ENCODE peak calls at places on chromosomes 12 and 14, in eight cellular contexts. G is A549, W is cardiac muscle cell, Y is mesendoderm, E is fibroblast of pulmonary artery, U is IMR-90, D is WERI-Rb-1, Q is NT2/D1. C is an unnamed sample.

GRCh38 chr14:50218501-50218900 is 12.9 kb downstream of the SOS2 start:
- DNase-seq in E (no peak), U (no peak), G (no peak), Q (no peak), W (no peak), D (no peak), Y (no peak), C (peak; percentile 8)

GRCh38 chr14:75636100-75636692 is 24.5 kb downstream of the ERG28 start:
- DNase-seq in Q (no peak), G (no peak), D (peak; percentile 37), Y (peak; percentile 38), W (no peak), E (peak; percentile 48), U (peak; percentile 32), C (peak; percentile 46)

GRCh38 chr12:12007001-12007712 is 63.6 kb upstream of the BCL2L14 start:
- DNase-seq in Q (no peak), Y (no peak), E (no peak), D (no peak), G (no peak), W (no peak), U (peak; percentile 25), C (no peak)

GRCh38 chr14:57179273-57179672 is 89.4 kb downstream of the EXOC5 start:
- DNase-seq in Q (no peak), E (no peak), W (no peak), Y (no peak), G (no peak), U (no peak), D (peak; percentile 11), C (no peak)

GRCh38 chr12:50620050-50620974 is 115.5 kb downstream of the DIP2B start:
- DNase-seq in E (peak; percentile 83), Y (peak; percentile 88), G (no peak), D (no peak), U (peak; percentile 95), Q (peak; percentile 38), W (peak; percentile 57), C (peak; percentile 92)

GRCh38 chr12:79071498-79071897 is 206.9 kb downstream of the SYT1 start:
- DNase-seq in D (no peak), Y (peak; percentile 51), U (no peak), W (no peak), E (no peak), G (no peak), Q (no peak), C (no peak)

GRCh38 chr12:58671196-58671595 is 249.1 kb downstream of the LRIG3 start:
- DNase-seq in U (no peak), G (no peak), W (peak; percentile 17), E (no peak), Y (no peak), D (no peak), Q (no peak), C (no peak)

GRCh38 chr14:23621204-23621931 is 14.8 kb upstream of the DHRS2 start:
- DNase-seq in Q (no peak), W (no peak), E (no peak), Y (no peak), G (no peak), D (no peak), U (no peak), C (no peak)

GRCh38 chr12:112971248-112971647 is 7.1 kb upstream of the OAS2 start:
- DNase-seq in G (no peak), Y (no peak), W (no peak), D (no peak), Q (no peak), U (peak; percentile 2), E (peak; percentile 16), C (no peak)

GRCh38 chr12:119681953-119682352 is 14.0 kb downstream of the PRKAB1 start:
- DNase-seq in E (no peak), Q (no peak), Y (no peak), D (no peak), U (no peak), W (no peak), G (no peak), C (no peak)

GRCh38 chr12:19946549-19946948 is 421.8 kb upstream of the PDE3A start:
- DNase-seq in Q (no peak), E (peak; percentile 95), D (no peak), Y (no peak), W (no peak), U (peak; percentile 98), G (peak; percentile 73), C (peak; percentile 79)

GRCh38 chr14:74684444-74684843 is 28.4 kb downstream of the AREL1 start:
- DNase-seq in D (no peak), E (no peak), Q (no peak), G (no peak), W (no peak), U (no peak), Y (no peak), C (no peak)

GRCh38 chr12:5568325-5568981 is 136.5 kb downstream of the NTF3 start:
- DNase-seq in U (peak; percentile 51), E (no peak), Y (peak; percentile 55), G (no peak), W (no peak), D (no peak), Q (no peak), C (no peak)

GRCh38 chr14:23174266-23174665 is 9.2 kb downstream of the SLC7A8 start:
- DNase-seq in U (peak; percentile 48), Q (no peak), G (no peak), E (peak; percentile 77), W (no peak), D (no peak), Y (no peak), C (peak; percentile 59)

GRCh38 chr14:89399594-89400068 is 17.4 kb downstream of the FOXN3 start:
- DNase-seq in Q (no peak), G (no peak), D (peak; percentile 53), Y (peak; percentile 97), U (peak; percentile 96), W (peak; percentile 54), E (peak; percentile 86), C (peak; percentile 87)

GRCh38 chr12:3168775-3169221 is 91.6 kb downstream of the TSPAN9 start:
- DNase-seq in U (peak; percentile 99), G (peak; percentile 86), Q (no peak), Y (peak; percentile 76), E (peak; percentile 92), D (peak; percentile 94), W (no peak), C (peak; percentile 95)

GRCh38 chr12:112420740-112421139 is 2.0 kb downstream of the PTPN11 start:
- DNase-seq in Q (no peak), W (no peak), G (no peak), U (no peak), E (no peak), Y (no peak), D (no peak), C (no peak)

DNA sequence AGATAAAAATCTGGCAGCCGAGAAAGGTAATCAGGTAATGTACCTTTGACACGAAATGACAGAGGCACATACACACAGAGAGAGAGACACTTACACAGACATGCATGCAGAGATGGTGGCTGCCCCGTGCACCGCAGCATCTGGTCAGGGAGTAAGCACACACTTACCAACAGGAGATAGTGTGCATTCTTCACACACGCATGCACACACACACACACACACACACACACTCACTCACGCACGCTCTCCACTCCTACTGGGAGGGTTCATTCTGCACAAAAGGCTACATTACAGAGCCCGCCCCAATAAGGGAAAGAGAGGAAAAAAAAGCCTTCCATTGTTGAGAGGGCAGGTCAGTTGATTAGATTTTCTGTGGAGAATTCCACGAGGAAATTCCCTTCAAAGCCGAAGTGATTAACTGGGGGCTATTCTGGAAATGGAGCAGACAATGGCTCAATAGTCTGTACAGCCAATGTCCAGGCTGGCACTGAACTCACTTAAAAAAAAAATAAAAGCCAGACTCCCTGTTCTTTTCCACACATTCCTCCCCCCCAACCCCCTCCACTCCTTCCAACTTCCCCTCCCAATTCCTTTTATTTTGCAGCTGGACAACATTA is 1.4 kb upstream of the SOX5 start:
- DNase-seq in Y (no peak), Q (peak; percentile 27), D (peak; percentile 29), W (peak; percentile 20), E (peak; percentile 11), U (peak; percentile 17), G (no peak), C (peak; percentile 29)
- H3K4me3 ChIP-seq in Y (no peak overlapping the region), Q (peak overlapping the region; percentile 42), D (peak overlapping the region; percentile 88), W (peak overlapping the region; percentile 51), E (peak overlapping the region; percentile 46), U (peak overlapping the region; percentile 66), G (no peak overlapping the region), C (peak overlapping the region; percentile 39)

DNA sequence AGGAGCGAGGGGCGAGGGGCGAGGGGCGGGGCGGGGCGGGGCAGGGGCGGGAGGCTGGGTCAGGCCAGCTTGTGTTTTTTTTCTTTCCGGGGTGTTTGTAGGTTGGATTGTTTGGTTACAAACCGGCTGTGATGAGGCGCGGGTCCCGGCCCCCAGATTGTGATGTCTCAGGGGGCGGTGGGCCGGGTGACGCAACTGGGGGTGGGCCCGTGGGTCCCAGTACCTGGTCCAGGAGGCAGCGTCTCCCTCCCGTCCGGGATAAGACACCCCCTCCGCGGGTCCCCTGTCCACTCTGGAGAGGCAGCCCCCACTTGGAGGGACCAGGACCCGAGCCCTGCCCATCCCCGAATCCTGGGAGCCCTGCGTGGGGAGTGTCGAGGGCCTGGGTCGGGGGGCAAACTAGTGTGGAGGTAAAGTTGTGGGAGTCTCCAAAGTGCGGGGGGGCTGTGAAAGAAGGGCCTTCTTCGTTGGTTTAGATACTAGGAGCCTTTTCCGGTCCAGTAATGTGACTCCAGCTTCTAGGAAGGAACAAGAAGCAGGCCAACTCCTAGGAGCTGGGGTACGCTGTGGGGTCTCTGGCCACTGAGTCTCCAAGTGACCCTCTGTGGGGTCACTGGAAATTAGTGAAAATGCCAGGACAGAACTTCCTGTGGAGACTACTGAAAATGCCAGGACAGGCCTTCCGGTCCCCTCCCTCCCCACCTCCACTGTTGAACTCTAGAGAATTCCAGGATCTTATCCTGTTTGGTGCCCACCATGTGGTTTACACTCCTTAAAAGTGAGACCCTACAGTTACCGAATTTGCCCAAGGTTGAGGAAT is 578 bp upstream of the CLMN start:
- DNase-seq in E (no peak), G (no peak), Q (no peak), Y (peak; percentile 30), D (peak; percentile 21), U (no peak), W (no peak), C (no peak)
- H3K4me3 ChIP-seq in E (peak overlapping the region; percentile 40), G (peak overlapping the region; percentile 99), Q (peak overlapping the region; percentile 26), Y (no peak overlapping the region), D (peak overlapping the region; percentile 48), U (peak overlapping the region; percentile 15), W (peak overlapping the region; percentile 20), C (peak overlapping the region; percentile 50)

DNA sequence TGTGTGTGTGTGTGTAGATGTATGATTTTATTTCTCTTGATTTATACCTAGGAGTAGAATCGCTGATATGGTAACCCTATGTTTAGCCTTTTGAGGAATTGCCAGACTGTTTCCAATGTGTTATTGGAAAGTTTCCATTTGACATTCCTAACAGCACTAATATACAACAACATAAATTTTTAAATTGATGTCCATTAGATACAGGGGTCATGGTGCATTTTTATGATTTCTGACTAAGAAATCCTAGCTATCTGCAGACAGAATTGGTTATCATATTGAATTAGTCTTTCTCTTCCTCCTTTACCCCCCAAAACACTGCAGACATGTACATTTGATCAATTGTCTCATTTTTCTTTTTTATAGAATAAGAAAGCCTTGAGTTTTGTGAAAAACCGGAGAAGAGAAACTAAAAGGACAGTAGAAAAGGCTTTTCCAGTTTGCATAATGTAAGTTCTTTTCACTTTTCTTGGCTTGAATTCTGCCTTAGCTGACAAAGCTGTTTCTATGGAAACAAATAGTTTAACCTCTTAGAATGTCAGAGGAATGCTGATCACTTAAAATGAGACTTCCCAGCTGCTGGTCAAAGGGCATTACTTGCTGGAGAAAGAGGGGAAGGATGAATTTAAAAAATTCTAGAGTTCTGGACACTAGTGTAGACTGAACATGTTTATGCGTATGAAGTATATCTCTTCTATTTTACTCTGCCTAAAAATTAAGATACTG is 28.3 kb downstream of the PALS1 start:
- DNase-seq in E (peak; percentile 86), U (peak; percentile 87), D (no peak), G (no peak), W (peak; percentile 59), Q (no peak), Y (peak; percentile 77), C (peak; percentile 88)
- H3K4me3 ChIP-seq in E (peak overlapping the region; percentile 41), U (no peak overlapping the region), D (no peak overlapping the region), G (no peak overlapping the region), W (no peak overlapping the region), Q (no peak overlapping the region), Y (no peak overlapping the region), C (peak overlapping the region; percentile 42)

GRCh38 chr12:49554266-49554665 is 13.7 kb downstream of the MCRS1 start:
- DNase-seq in W (no peak), Y (no peak), Q (no peak), D (no peak), E (no peak), U (no peak), G (no peak), C (no peak)
- H3K4me3 ChIP-seq in W (no peak overlapping the region), Y (no peak overlapping the region), Q (no peak overlapping the region), D (no peak overlapping the region), E (no peak overlapping the region), U (no peak overlapping the region), G (no peak overlapping the region), C (no peak overlapping the region)